ENCODE peak calls at places on chromosomes 1 and 21, in four cellular contexts. One of them, this sample, is unnamed.

GRCh38 chr1:177925006-177925405 is 44.9 kb downstream of the SEC16B start:
- DNase-seq in mesendoderm: no peak
- DNase-seq in H1: no peak
- DNase-seq in IMR-90: peak
- DNase-seq in this sample: no peak

GRCh38 chr1:19163261-19163660 is 46.8 kb downstream of the UBR4 start:
- DNase-seq in IMR-90: peak
- DNase-seq in mesendoderm: no peak
- DNase-seq in H1: no peak
- DNase-seq in this sample: peak

GRCh38 chr1:152426731-152427130 is 12.7 kb upstream of the CRNN start:
- DNase-seq in IMR-90: no peak
- DNase-seq in H1: no peak
- DNase-seq in mesendoderm: no peak
- DNase-seq in this sample: no peak

GRCh38 chr1:66778969-66779368 is 22.1 kb downstream of the INSL5 start:
- DNase-seq in H1: no peak
- DNase-seq in IMR-90: no peak
- DNase-seq in mesendoderm: no peak
- DNase-seq in this sample: no peak

GRCh38 chr1:184258525-184258924 is 128.3 kb upstream of the C1orf21 start:
- DNase-seq in mesendoderm: no peak
- DNase-seq in IMR-90: no peak
- DNase-seq in H1: no peak
- DNase-seq in this sample: no peak

GRCh38 chr1:67682659-67683197 is 2.3 kb upstream of the GADD45A start:
- DNase-seq in mesendoderm: no peak
- DNase-seq in IMR-90: peak
- DNase-seq in H1: no peak
- DNase-seq in this sample: peak

GRCh38 chr21:25956993-25957714 is 213.4 kb downstream of the APP start:
- DNase-seq in mesendoderm: no peak
- DNase-seq in IMR-90: peak
- DNase-seq in H1: no peak
- DNase-seq in this sample: peak

GRCh38 chr1:66489972-66490601 is 43.9 kb upstream of the SGIP1 start:
- DNase-seq in H1: no peak
- DNase-seq in mesendoderm: no peak
- DNase-seq in IMR-90: peak
- DNase-seq in this sample: peak

GRCh38 chr1:203025721-203026665 is at the start of gene PPFIA4:
- DNase-seq in IMR-90: peak
- DNase-seq in mesendoderm: peak
- DNase-seq in H1: peak
- DNase-seq in this sample: peak

GRCh38 chr1:212457740-212458338 is 25.1 kb downstream of the NENF start:
- DNase-seq in mesendoderm: peak
- DNase-seq in IMR-90: peak
- DNase-seq in H1: peak
- DNase-seq in this sample: peak

GRCh38 chr1:229407206-229408026 is 26.5 kb downstream of the ACTA1 start:
- DNase-seq in H1: no peak
- DNase-seq in mesendoderm: peak
- DNase-seq in IMR-90: no peak
- DNase-seq in this sample: peak

GRCh38 chr1:71737768-71738167 is 544.6 kb downstream of the NEGR1 start:
- DNase-seq in H1: no peak
- DNase-seq in IMR-90: no peak
- DNase-seq in mesendoderm: no peak
- DNase-seq in this sample: no peak

GRCh38 chr1:214983126-214983869 is 99.2 kb upstream of the KCNK2 start:
- DNase-seq in mesendoderm: no peak
- DNase-seq in IMR-90: peak
- DNase-seq in H1: no peak
- DNase-seq in this sample: no peak

GRCh38 chr1:12276225-12276624 is 46.4 kb downstream of the VPS13D start:
- DNase-seq in IMR-90: peak
- DNase-seq in mesendoderm: peak
- DNase-seq in H1: peak
- DNase-seq in this sample: peak

GRCh38 chr1:93992190-93992589 is 83.0 kb upstream of the GCLM start:
- DNase-seq in IMR-90: no peak
- DNase-seq in H1: no peak
- DNase-seq in mesendoderm: no peak
- DNase-seq in this sample: no peak

GRCh38 chr1:93991269-93991668 is 82.0 kb upstream of the GCLM start:
- DNase-seq in IMR-90: no peak
- DNase-seq in mesendoderm: no peak
- DNase-seq in H1: no peak
- DNase-seq in this sample: no peak

GRCh38 chr1:93989601-93990000 is 80.4 kb upstream of the GCLM start:
- DNase-seq in mesendoderm: no peak
- DNase-seq in H1: no peak
- DNase-seq in IMR-90: no peak
- DNase-seq in this sample: no peak

GRCh38 chr1:93988634-93989350 is 79.6 kb upstream of the GCLM start:
- DNase-seq in H1: no peak
- DNase-seq in mesendoderm: no peak
- DNase-seq in IMR-90: peak
- DNase-seq in this sample: peak

DNA sequence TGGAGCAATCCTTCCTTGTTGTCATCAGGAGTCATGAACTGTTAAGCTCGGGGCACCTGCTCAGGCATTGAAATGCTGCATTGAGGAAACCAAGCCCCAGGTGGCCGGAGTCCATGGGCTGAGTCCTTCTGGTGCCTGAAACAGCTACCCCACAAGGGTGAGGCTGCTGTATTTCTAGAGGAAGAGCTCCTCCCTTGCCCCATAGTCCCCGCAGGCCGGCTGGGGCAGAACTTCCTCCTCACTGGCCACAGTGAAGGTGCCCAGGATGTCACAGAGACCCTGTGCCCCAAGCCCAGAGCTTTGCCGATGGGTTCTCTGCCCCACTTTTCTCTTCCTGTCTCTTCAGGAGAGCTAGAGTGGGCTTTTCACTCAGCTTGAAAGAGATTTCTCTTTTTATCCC is 80.8 kb upstream of the GCLM start:
- DNase-seq in IMR-90: no peak
- DNase-seq in H1: no peak
- DNase-seq in mesendoderm: no peak
- DNase-seq in this sample: no peak
- H2BK120ac ChIP-seq in IMR-90: no peak
- H2BK120ac ChIP-seq in H1: no peak
- H2BK120ac ChIP-seq in mesendoderm: no peak
- H2BK120ac ChIP-seq in this sample: no peak

GRCh38 chr1:80892452-80892995 is 908.2 kb upstream of the ADGRL2 start:
- DNase-seq in mesendoderm: peak
- DNase-seq in H1: no peak
- DNase-seq in IMR-90: peak
- DNase-seq in this sample: peak
- H2BK120ac ChIP-seq in mesendoderm: no peak
- H2BK120ac ChIP-seq in H1: no peak
- H2BK120ac ChIP-seq in IMR-90: peak
- H2BK120ac ChIP-seq in this sample: no peak

GRCh38 chr1:175023043-175023921 is at the start of gene MRPS14:
- DNase-seq in H1: peak
- DNase-seq in mesendoderm: peak
- DNase-seq in IMR-90: peak
- DNase-seq in this sample: peak
- H2BK120ac ChIP-seq in H1: no peak
- H2BK120ac ChIP-seq in mesendoderm: peak
- H2BK120ac ChIP-seq in IMR-90: peak
- H2BK120ac ChIP-seq in this sample: no peak

DNA sequence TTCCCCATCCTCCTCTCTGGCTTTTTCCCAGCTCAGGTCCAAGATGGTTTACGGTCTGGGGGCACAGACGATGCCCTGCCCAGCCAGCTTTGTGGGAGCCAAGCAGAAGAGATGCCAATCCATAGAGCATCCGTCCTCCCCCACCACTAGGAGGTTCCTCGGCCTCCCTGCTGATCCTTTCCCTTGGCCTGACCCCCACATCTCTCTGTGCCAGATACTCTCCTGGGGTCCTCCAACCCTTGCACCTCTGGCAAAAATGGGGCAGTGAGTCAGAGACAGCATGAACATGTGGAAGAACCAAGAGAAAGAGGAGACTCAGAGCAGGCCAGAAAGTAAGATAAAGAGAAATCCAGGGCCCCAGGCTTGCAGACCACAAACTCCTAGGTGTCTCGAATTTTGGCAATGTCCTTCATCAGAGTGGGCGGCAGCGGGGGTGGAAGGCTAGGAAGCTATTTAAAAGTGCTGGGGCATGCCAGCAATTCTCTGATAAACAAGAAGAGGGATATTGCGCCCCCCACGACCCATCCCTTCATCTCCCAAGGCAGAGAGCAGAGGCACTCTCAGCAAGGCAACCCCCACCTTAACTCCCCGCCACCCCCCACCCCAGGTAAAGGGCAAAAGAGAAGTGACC is 11.4 kb downstream of the BLACAT1 start:
- DNase-seq in IMR-90: no peak
- DNase-seq in H1: no peak
- DNase-seq in mesendoderm: no peak
- DNase-seq in this sample: no peak
- H2BK120ac ChIP-seq in IMR-90: no peak
- H2BK120ac ChIP-seq in H1: peak
- H2BK120ac ChIP-seq in mesendoderm: no peak
- H2BK120ac ChIP-seq in this sample: no peak

GRCh38 chr1:106651028-106651752 is 405.3 kb upstream of the PRMT6 start:
- DNase-seq in IMR-90: no peak
- DNase-seq in H1: no peak
- DNase-seq in mesendoderm: no peak
- DNase-seq in this sample: no peak

GRCh38 chr1:106646261-106646660 is 410.2 kb upstream of the PRMT6 start:
- DNase-seq in mesendoderm: no peak
- DNase-seq in IMR-90: no peak
- DNase-seq in H1: no peak
- DNase-seq in this sample: no peak
- H2BK120ac ChIP-seq in mesendoderm: no peak
- H2BK120ac ChIP-seq in IMR-90: no peak
- H2BK120ac ChIP-seq in H1: no peak
- H2BK120ac ChIP-seq in this sample: no peak

GRCh38 chr1:116463730-116464129 is 90.7 kb downstream of the ATP1A1 start:
- DNase-seq in IMR-90: no peak
- DNase-seq in H1: no peak
- DNase-seq in mesendoderm: no peak
- DNase-seq in this sample: no peak

GRCh38 chr1:116460261-116460660 is 87.2 kb downstream of the ATP1A1 start:
- DNase-seq in IMR-90: no peak
- DNase-seq in mesendoderm: no peak
- DNase-seq in H1: no peak
- DNase-seq in this sample: no peak

GRCh38 chr1:116460748-116461376 is 87.8 kb downstream of the ATP1A1 start:
- DNase-seq in H1: no peak
- DNase-seq in IMR-90: no peak
- DNase-seq in mesendoderm: no peak
- DNase-seq in this sample: no peak

GRCh38 chr1:116462722-116463121 is 89.7 kb downstream of the ATP1A1 start:
- DNase-seq in mesendoderm: no peak
- DNase-seq in H1: no peak
- DNase-seq in IMR-90: no peak
- DNase-seq in this sample: no peak

GRCh38 chr1:116461723-116462122 is 88.7 kb downstream of the ATP1A1 start:
- DNase-seq in H1: no peak
- DNase-seq in mesendoderm: no peak
- DNase-seq in IMR-90: no peak
- DNase-seq in this sample: no peak
- H2BK120ac ChIP-seq in H1: no peak
- H2BK120ac ChIP-seq in mesendoderm: no peak
- H2BK120ac ChIP-seq in IMR-90: no peak
- H2BK120ac ChIP-seq in this sample: no peak

GRCh38 chr21:36776981-36777617 is 78.2 kb downstream of the SIM2 start:
- DNase-seq in H1: no peak
- DNase-seq in IMR-90: peak
- DNase-seq in mesendoderm: no peak
- DNase-seq in this sample: no peak
- H2BK120ac ChIP-seq in H1: no peak
- H2BK120ac ChIP-seq in IMR-90: no peak
- H2BK120ac ChIP-seq in mesendoderm: no peak
- H2BK120ac ChIP-seq in this sample: no peak

GRCh38 chr1:24177161-24177560 is 9.9 kb downstream of the IFNLR1 start:
- DNase-seq in mesendoderm: no peak
- DNase-seq in H1: no peak
- DNase-seq in IMR-90: no peak
- DNase-seq in this sample: no peak
- H2BK120ac ChIP-seq in mesendoderm: no peak
- H2BK120ac ChIP-seq in H1: no peak
- H2BK120ac ChIP-seq in IMR-90: no peak
- H2BK120ac ChIP-seq in this sample: no peak

This sample was measured in mesenchymal stem cell.